ENCODE peak calls at places on chromosomes 12 and 14, in four cellular contexts. I is psoas muscle, H is cardiac fibroblast, F is fibroblast of pulmonary artery. X is an unnamed sample.

GRCh38 chr12:114904254-114905003 is 220.5 kb upstream of the TBX3 start:
- DNase-seq in F (peak), H (peak), I (no peak), X (peak)

GRCh38 chr14:56310643-56311042 is 192.4 kb downstream of the PELI2 start:
- DNase-seq in I (no peak), F (peak), H (peak), X (peak)

GRCh38 chr14:64417042-64417770 is 29.1 kb downstream of the MTHFD1 start:
- DNase-seq in F (peak), I (no peak), H (peak), X (no peak)

GRCh38 chr14:74686324-74686723 is 26.6 kb downstream of the AREL1 start:
- DNase-seq in I (no peak), H (no peak), F (no peak), X (no peak)

GRCh38 chr14:31921741-31922140 is 155.4 kb upstream of the ARHGAP5 start:
- DNase-seq in I (no peak), H (no peak), F (no peak), X (no peak)

GRCh38 chr12:132237772-132238486 is 91.5 kb downstream of the GALNT9 start:
- DNase-seq in F (no peak), H (no peak), I (no peak), X (no peak)

GRCh38 chr12:6430124-6430989 is 14.4 kb upstream of the CD27 start:
- DNase-seq in I (peak), H (peak), F (peak), X (peak)

GRCh38 chr12:132624186-132624855 is 5.7 kb downstream of the P2RX2 start:
- DNase-seq in I (no peak), H (no peak), F (no peak), X (no peak)

GRCh38 chr14:103905861-103906456 is 22.3 kb upstream of the TDRD9 start:
- DNase-seq in H (no peak), F (no peak), I (no peak), X (no peak)

GRCh38 chr14:68884031-68885030 is 91.5 kb upstream of the ZFP36L1 start:
- DNase-seq in H (peak), F (peak), I (peak), X (peak)

GRCh38 chr14:92684801-92685560 is 63.4 kb downstream of the LGMN start:
- DNase-seq in H (no peak), F (no peak), I (no peak), X (no peak)

GRCh38 chr14:90721619-90722305 is 94.5 kb downstream of the TTC7B start:
- DNase-seq in H (peak), I (peak), F (no peak), X (peak)

GRCh38 chr14:99605299-99605961 is 1.4 kb upstream of the CCDC85C start:
- DNase-seq in F (peak), H (peak), I (peak), X (peak)

GRCh38 chr12:109718390-109718789 is 4.8 kb downstream of the FAM222A start:
- DNase-seq in F (no peak), I (no peak), H (no peak), X (no peak)

DNA sequence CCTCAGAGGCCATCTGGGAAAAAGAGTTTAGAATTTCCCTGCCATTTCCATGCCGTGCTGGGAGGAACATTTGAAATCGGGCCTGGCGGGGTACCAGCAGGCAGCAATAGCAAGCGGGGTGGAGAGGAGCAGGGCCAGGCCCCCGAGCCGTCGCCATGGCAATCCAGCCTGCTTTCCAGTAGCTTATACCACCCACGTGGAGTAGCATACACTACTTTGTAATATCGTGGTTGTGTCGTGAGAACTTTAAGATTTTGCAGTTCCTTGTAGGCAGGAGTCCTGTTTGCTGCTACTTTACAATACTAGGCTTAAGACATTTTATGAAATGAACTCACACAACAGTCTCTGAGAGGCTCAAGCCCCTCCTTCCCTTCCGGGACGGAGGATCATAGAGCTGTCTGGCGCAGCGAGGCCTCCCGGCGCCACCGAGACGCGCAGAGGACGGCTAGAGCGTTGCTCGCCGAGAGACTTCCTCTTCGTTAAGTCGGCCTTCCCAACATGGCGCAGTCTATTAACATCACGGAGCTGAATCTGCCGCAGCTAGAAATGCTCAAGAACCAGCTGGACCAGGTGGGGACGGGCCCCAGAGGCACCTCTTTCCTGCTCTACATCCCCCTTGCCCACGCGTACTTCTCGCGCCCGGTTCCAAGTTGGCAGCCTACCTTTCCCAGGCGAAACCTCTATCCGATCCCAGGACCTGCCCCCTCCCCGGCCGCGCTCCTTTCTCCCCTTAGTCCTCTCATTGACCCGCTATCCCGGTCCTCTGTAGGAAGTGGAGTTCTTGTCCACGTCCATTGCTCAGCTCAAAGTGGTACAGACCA is at the start of gene PFDN5:
- DNase-seq in I (peak), H (peak), F (peak), X (peak)
- TF ChIP-seq CTCF in I (peak), H (peak), F (peak), X (no peak)

GRCh38 chr12:25014961-25015360 is 66.1 kb upstream of the BCAT1 start:
- DNase-seq in I (no peak), H (peak), F (no peak), X (no peak)

GRCh38 chr12:25005376-25005775 is 56.5 kb upstream of the BCAT1 start:
- DNase-seq in F (no peak), I (no peak), H (no peak), X (no peak)

GRCh38 chr12:25004447-25004846 is 55.5 kb upstream of the BCAT1 start:
- DNase-seq in F (no peak), I (no peak), H (no peak), X (no peak)

GRCh38 chr12:25013061-25013460 is 64.2 kb upstream of the BCAT1 start:
- DNase-seq in F (no peak), I (no peak), H (no peak), X (no peak)

DNA sequence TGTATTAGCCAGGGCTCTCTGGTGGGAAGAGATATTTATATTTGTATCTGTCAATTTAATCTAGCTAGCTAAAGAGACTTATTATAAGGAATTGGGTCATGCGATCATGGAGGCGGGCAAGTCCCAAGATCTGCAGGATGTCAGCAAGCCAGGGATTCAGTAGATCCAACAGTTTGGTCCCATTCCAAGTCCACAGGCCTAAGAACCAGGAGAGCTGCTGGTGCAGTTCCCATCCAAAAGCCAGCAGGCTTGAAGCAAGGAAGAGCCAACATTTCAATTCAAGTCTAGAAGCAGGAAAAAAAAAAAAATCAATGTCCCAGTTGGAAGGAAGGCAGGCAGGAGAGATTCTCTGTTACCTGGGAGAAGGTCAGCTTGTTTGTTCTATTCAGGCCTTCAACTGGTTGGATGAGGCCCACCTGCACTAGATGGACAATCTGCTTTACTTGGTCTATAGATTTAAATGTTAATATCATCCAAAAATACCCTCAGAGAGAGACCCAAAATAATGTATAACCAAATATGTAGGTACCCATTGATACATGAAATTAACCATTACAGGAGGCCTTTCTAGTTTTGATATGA is 60.7 kb upstream of the BCAT1 start:
- DNase-seq in I (no peak), H (no peak), F (no peak), X (no peak)
- TF ChIP-seq CTCF in I (no peak), H (no peak), F (no peak), X (no peak)

DNA sequence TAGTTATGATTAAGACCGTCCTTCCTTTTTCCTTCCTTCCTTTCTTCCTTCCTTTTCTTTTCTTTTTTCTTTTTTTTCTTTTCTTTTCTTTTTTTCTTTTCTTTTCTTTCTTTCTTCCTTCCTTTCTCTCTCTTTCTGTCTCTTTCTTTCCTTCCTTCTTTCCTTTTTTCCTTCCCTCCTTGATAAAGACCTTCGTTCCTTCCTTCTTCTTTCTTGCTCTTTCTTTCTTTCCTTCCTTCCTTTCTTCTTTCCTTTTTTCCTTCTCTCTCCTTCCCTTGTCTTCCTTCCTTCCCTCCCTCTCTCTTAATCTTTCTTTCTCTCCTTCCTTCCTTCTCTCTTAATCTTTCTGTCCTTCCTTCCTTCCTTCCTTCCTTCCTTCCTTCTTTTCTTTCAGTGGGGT is 130.9 kb downstream of the PAPOLA start:
- DNase-seq in F (no peak), I (no peak), H (no peak), X (no peak)
- TF ChIP-seq CTCF in F (no peak), I (no peak), H (no peak), X (no peak)

GRCh38 chr12:118065380-118065779 is 4.4 kb upstream of the WSB2 start:
- DNase-seq in I (no peak), F (no peak), H (no peak), X (no peak)

GRCh38 chr12:118063567-118064391 is 2.8 kb upstream of the WSB2 start:
- DNase-seq in H (peak), I (no peak), F (peak), X (no peak)

GRCh38 chr12:118061011-118061875 is at the start of gene WSB2:
- DNase-seq in I (peak), F (peak), H (peak), X (no peak)

GRCh38 chr12:118061876-118062791 is 1.2 kb upstream of the WSB2 start:
- DNase-seq in I (no peak), H (peak), F (peak), X (no peak)

GRCh38 chr12:118064608-118065007 is 3.6 kb upstream of the WSB2 start:
- DNase-seq in I (no peak), F (no peak), H (no peak), X (no peak)
- TF ChIP-seq CTCF in I (no peak), F (peak), H (peak), X (no peak)

GRCh38 chr14:94368956-94369355 is 19.4 kb downstream of the SERPINA1 start:
- DNase-seq in F (no peak), H (no peak), I (no peak), X (no peak)

GRCh38 chr14:94373708-94374107 is 14.7 kb downstream of the SERPINA1 start:
- DNase-seq in F (peak), H (peak), I (peak), X (peak)

GRCh38 chr14:94374749-94375148 is 13.7 kb downstream of the SERPINA1 start:
- DNase-seq in I (no peak), F (no peak), H (no peak), X (no peak)

GRCh38 chr14:94370524-94370910 is 17.9 kb downstream of the SERPINA1 start:
- DNase-seq in H (no peak), F (no peak), I (no peak), X (no peak)

DNA sequence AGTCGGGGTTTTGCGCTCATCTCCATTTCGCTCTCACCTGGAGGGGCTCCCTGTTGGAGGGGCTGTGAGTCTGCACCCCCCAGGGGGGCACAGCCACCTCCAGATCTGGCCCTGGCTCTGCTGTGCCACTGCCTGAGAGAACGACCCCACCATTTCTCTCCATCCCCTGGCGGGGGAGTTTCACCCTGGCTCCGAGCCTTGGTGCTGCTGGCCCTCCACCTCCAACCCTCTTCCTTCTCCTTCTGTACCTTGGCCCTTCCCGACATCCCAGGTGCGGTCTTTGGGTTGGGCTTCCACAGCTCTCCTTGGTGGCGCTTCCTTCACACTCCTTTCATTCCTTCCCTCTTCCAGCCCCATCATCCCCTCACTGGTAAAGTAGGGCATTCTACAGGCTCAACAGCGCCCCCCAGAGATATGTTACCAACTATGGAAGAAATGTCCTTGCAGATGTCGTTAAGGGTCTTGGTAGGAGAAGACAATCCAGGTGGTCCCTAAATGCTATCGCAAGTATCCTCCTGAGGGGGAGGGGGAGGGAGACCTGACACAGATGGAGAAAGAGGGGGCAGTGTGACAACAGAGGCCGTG is 16.3 kb downstream of the SERPINA1 start:
- DNase-seq in I (no peak), H (no peak), F (no peak), X (no peak)
- TF ChIP-seq CTCF in I (no peak), H (no peak), F (no peak), X (no peak)

DNA sequence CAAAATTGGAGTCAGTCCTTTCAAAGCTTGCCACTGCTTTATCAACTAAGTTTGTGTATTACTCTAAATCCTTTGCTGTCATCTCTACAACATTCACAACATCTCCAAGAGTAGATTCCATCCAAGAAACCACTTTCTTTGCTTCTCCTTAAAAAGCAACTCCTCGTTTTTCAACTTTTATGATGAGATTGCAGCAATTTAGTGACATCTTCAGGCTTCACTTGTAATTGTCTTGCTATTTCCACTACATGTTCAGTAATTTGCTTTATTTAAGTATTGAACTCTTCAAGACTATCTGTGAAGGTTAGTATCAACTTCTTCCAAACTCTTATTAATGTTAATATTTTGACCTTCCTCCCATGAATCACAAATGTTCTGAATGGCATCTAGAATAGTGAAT is 747.9 kb downstream of the TMTC2 start:
- DNase-seq in H (no peak), F (no peak), I (no peak), X (peak)
- TF ChIP-seq CTCF in H (no peak), F (no peak), I (no peak), X (no peak)

GRCh38 chr14:39419272-39419671 is 13.0 kb downstream of the FBXO33 start:
- DNase-seq in I (no peak), H (peak), F (no peak), X (no peak)

GRCh38 chr14:39416072-39416471 is 16.2 kb downstream of the FBXO33 start:
- DNase-seq in I (no peak), H (no peak), F (no peak), X (no peak)

GRCh38 chr14:39422243-39422642 is 10.0 kb downstream of the FBXO33 start:
- DNase-seq in H (no peak), F (no peak), I (no peak), X (no peak)

GRCh38 chr14:39417014-39417413 is 15.2 kb downstream of the FBXO33 start:
- DNase-seq in H (peak), I (no peak), F (peak), X (peak)
- TF ChIP-seq CTCF in H (peak), I (no peak), F (peak), X (peak)

GRCh38 chr12:80710727-80711066 is 3.3 kb downstream of the MYF6 start:
- DNase-seq in I (no peak), H (no peak), F (no peak), X (no peak)

GRCh38 chr12:80707830-80708534 is 548 bp downstream of the MYF6 start:
- DNase-seq in I (peak), F (no peak), H (no peak), X (no peak)

GRCh38 chr12:80708535-80709328 is 1.3 kb downstream of the MYF6 start:
- DNase-seq in F (peak), H (peak), I (no peak), X (no peak)

GRCh38 chr12:80711866-80712265 is 4.4 kb downstream of the MYF6 start:
- DNase-seq in H (no peak), F (no peak), I (no peak), X (no peak)

GRCh38 chr12:80709811-80710726 is 2.6 kb downstream of the MYF6 start:
- DNase-seq in H (peak), I (no peak), F (peak), X (peak)
- TF ChIP-seq CTCF in H (peak), I (peak), F (peak), X (peak)

X was measured in MCF 10A.